ENCODE peak calls at places on chromosomes 16 and 17, in four cellular contexts. A is naive thymus-derived CD4-positive, alpha-beta T cell; G is hippocampal formation; B is KBM-7. J is an unnamed sample.

GRCh38 chr16:66740533-66740932 is 10.9 kb downstream of the DYNC1LI2 start:
- DNase-seq in A (no peak), G (no peak), B (no peak), J (no peak)

GRCh38 chr16:18041864-18042834 is 294.4 kb downstream of the NPIPA8 start:
- DNase-seq in A (no peak), G (no peak), B (no peak), J (no peak)

GRCh38 chr17:58529275-58529674 is 14.8 kb upstream of the MTMR4 start:
- DNase-seq in A (no peak), G (peak; percentile 73), B (no peak), J (no peak)

GRCh38 chr16:70715113-70715711 is 29.4 kb upstream of the MTSS2 start:
- DNase-seq in A (no peak), G (no peak), B (no peak), J (peak; percentile 91)

GRCh38 chr17:68195667-68196393 is 52.0 kb upstream of the AMZ2 start:
- DNase-seq in A (no peak), G (no peak), B (no peak), J (no peak)

GRCh38 chr16:19520861-19521331 is 1.0 kb downstream of the GDE1 start:
- DNase-seq in A (no peak), G (no peak), B (peak; percentile 60), J (no peak)

GRCh38 chr17:29549169-29549935 is 17.5 kb downstream of the ABHD15 start:
- DNase-seq in A (no peak), G (no peak), B (no peak), J (no peak)

GRCh38 chr16:84042879-84043485 is 387 bp upstream of the SLC38A8 start:
- DNase-seq in A (no peak), G (no peak), B (no peak), J (no peak)

GRCh38 chr17:48483471-48484131 is 47.2 kb downstream of the HOXB1 start:
- DNase-seq in A (no peak), G (no peak), B (peak; percentile 98), J (no peak)

GRCh38 chr17:31002047-31002446 is 31.2 kb downstream of the RNF135 start:
- DNase-seq in A (no peak), G (no peak), B (no peak), J (no peak)

GRCh38 chr17:81528651-81529436 is 667 bp downstream of the FSCN2 start:
- DNase-seq in A (no peak), G (no peak), B (no peak), J (no peak)

GRCh38 chr17:3800362-3801042 is 486 bp downstream of the ITGAE start:
- DNase-seq in A (no peak), G (no peak), B (no peak), J (no peak)

GRCh38 chr16:10976663-10977062 is 32.3 kb downstream of the CLEC16A start:
- DNase-seq in A (no peak), G (no peak), B (no peak), J (no peak)

GRCh38 chr17:75277664-75278071 is 6.6 kb upstream of the MIF4GD start:
- DNase-seq in A (no peak), G (no peak), B (no peak), J (no peak)

GRCh38 chr17:62601438-62601837 is 26.0 kb upstream of the MRC2 start:
- DNase-seq in A (no peak), G (no peak), B (peak; percentile 21), J (no peak)

GRCh38 chr17:59652119-59652518 is 32.4 kb downstream of the CLTC start:
- DNase-seq in A (no peak), G (no peak), B (no peak), J (no peak)

GRCh38 chr16:49757744-49758069 is 98.2 kb downstream of the ZNF423 start:
- DNase-seq in A (no peak), G (no peak), B (no peak), J (no peak)

GRCh38 chr17:38868095-38868967 is 1.5 kb upstream of the LASP1 start:
- DNase-seq in A (no peak), G (peak; percentile 30), B (peak; percentile 39), J (peak; percentile 42)

GRCh38 chr16:52408197-52408845 is 138.6 kb downstream of the TOX3 start:
- DNase-seq in A (no peak), G (no peak), B (no peak), J (no peak)

GRCh38 chr17:48818361-48818841 is 1.4 kb upstream of the TTLL6 start:
- DNase-seq in A (no peak), G (no peak), B (no peak), J (no peak)

GRCh38 chr17:42233148-42233547 is 38.9 kb upstream of the GHDC start:
- DNase-seq in A (no peak), G (no peak), B (no peak), J (no peak)

GRCh38 chr17:2549392-2550211 is 37.9 kb upstream of the METTL16 start:
- DNase-seq in A (no peak), G (no peak), B (no peak), J (no peak)

GRCh38 chr16:59632266-59632855 is 898.2 kb upstream of the GOT2 start:
- DNase-seq in A (no peak), G (no peak), B (peak; percentile 1), J (no peak)

GRCh38 chr16:24883714-24884151 is 38.0 kb downstream of the SLC5A11 start:
- DNase-seq in A (no peak), G (no peak), B (no peak), J (no peak)

GRCh38 chr17:63002625-63003024 is 36.6 kb downstream of the TANC2 start:
- DNase-seq in A (no peak), G (no peak), B (no peak), J (no peak)

GRCh38 chr17:61149862-61150362 is 249.7 kb upstream of the TBX2 start:
- DNase-seq in A (no peak), G (no peak), B (no peak), J (no peak)